ENCODE peak calls at places on chromosome 21, in five cellular contexts. L is psoas muscle; B is Kasumi-1; X is GM20000; M is stimulated activated naive B cell treated with anti-CD40 and anti-IgM and Interleukin-4, amounts not matched to agents 10 μg/mL and 1 μg/mL and 100 μg/mL, for 72 hours. Z is an unnamed sample.
A peak's percentile ranks its signal among the peaks of the same experiment; 100 is the strongest.

GRCh38 chr21:25557170-25557569 is 50.1 kb downstream of the MRPL39 start:
- DNase-seq in L (no peak), B (no peak), X (no peak), M (no peak), Z (no peak)

GRCh38 chr21:22806278-22806677 is 1808.1 kb downstream of the NCAM2 start:
- DNase-seq in L (no peak), B (no peak), X (no peak), M (no peak), Z (no peak)

GRCh38 chr21:34192646-34193285 is 119.4 kb downstream of the MRPS6 start:
- DNase-seq in L (no peak), B (no peak), X (peak; percentile 42), M (no peak), Z (no peak)

GRCh38 chr21:29152936-29153335 is 22.5 kb downstream of the MAP3K7CL start:
- DNase-seq in L (no peak), B (no peak), X (no peak), M (no peak), Z (no peak)

GRCh38 chr21:44286716-44287632 is 1.3 kb downstream of the AIRE start:
- DNase-seq in L (peak; percentile 42), B (no peak), X (no peak), M (no peak), Z (no peak)

GRCh38 chr21:15057290-15057689 is 7.5 kb downstream of the NRIP1 start:
- DNase-seq in L (no peak), B (no peak), X (no peak), M (no peak), Z (no peak)

GRCh38 chr21:38950388-38951094 is 144.8 kb downstream of the ETS2 start:
- DNase-seq in L (no peak), B (no peak), X (no peak), M (no peak), Z (peak; percentile 40)

GRCh38 chr21:44914176-44914874 is 6.4 kb downstream of the ITGB2 start:
- DNase-seq in L (no peak), B (peak; percentile 61), X (peak; percentile 73), M (no peak), Z (peak; percentile 81)

GRCh38 chr21:42174173-42174572 is 44.8 kb upstream of the ABCG1 start:
- DNase-seq in L (no peak), B (no peak), X (no peak), M (no peak), Z (no peak)

GRCh38 chr21:43864806-43865470 is at the start of gene AGPAT3:
- DNase-seq in L (no peak), B (no peak), X (peak; percentile 83), M (no peak), Z (no peak)

GRCh38 chr21:42852925-42853570 is 26.3 kb downstream of the WDR4 start:
- DNase-seq in L (no peak), B (no peak), X (no peak), M (no peak), Z (no peak)

GRCh38 chr21:43284238-43284637 is 115.4 kb downstream of the CRYAA start:
- DNase-seq in L (no peak), B (no peak), X (no peak), M (no peak), Z (no peak)

GRCh38 chr21:14405225-14405624 is 22.3 kb upstream of the HSPA13 start:
- DNase-seq in L (no peak), B (no peak), X (no peak), M (no peak), Z (no peak)

GRCh38 chr21:41715649-41716321 is 51.1 kb downstream of the RIPK4 start:
- DNase-seq in L (no peak), B (no peak), X (no peak), M (no peak), Z (no peak)

GRCh38 chr21:17780539-17780938 is 38.6 kb downstream of the C21orf91 start:
- DNase-seq in L (no peak), B (peak; percentile 76), X (peak; percentile 37), M (peak; percentile 53), Z (peak; percentile 27)

GRCh38 chr21:38057626-38058025 is 141.4 kb upstream of the KCNJ6 start:
- DNase-seq in L (no peak), B (no peak), X (no peak), M (no peak), Z (no peak)

GRCh38 chr21:37431243-37431642 is 64.7 kb downstream of the DYRK1A start:
- DNase-seq in L (no peak), B (no peak), X (no peak), M (no peak), Z (no peak)

GRCh38 chr21:14900058-14900457 is 164.7 kb downstream of the NRIP1 start:
- DNase-seq in L (no peak), B (no peak), X (no peak), M (no peak), Z (no peak)